ENCODE peak calls at places on chromosomes 6 and 20, in five cellular contexts. S, A, B, Z and Q are unnamed samples.

GRCh38 chr6:34478796-34479195 is 12.9 kb downstream of the PACSIN1 start:
- DNase-seq in B (no peak), Z (no peak), A (no peak), S (no peak), Q (no peak)

GRCh38 chr6:21826031-21826430 is 232.5 kb downstream of the SOX4 start:
- DNase-seq in Z (no peak), A (no peak), B (peak), S (no peak), Q (no peak)

GRCh38 chr20:7703436-7703835 is 236.8 kb downstream of the HAO1 start:
- DNase-seq in Z (no peak), S (no peak), B (no peak), A (no peak), Q (no peak)

GRCh38 chr6:11732036-11732545 is 46.5 kb downstream of the ADTRP start:
- DNase-seq in A (no peak), B (no peak), S (no peak), Z (peak), Q (no peak)

GRCh38 chr6:26352315-26352714 is 12.7 kb upstream of the BTN3A2 start:
- DNase-seq in B (no peak), S (no peak), A (no peak), Z (no peak), Q (no peak)

GRCh38 chr20:36808317-36809257 is 35.0 kb upstream of the DSN1 start:
- DNase-seq in A (peak), B (peak), S (peak), Z (no peak), Q (peak)

GRCh38 chr6:69580696-69581095 is 216.1 kb downstream of the LMBRD1 start:
- DNase-seq in Z (no peak), S (no peak), A (no peak), B (no peak), Q (no peak)

GRCh38 chr6:56891754-56892153 is 63.2 kb upstream of the BEND6 start:
- DNase-seq in A (peak), Z (no peak), S (no peak), B (no peak), Q (no peak)

GRCh38 chr20:48682529-48683385 is 145.0 kb downstream of the PREX1 start:
- DNase-seq in Z (no peak), S (peak), A (peak), B (peak), Q (no peak)

GRCh38 chr20:48681201-48681881 is 146.5 kb downstream of the PREX1 start:
- DNase-seq in A (no peak), Z (no peak), S (no peak), B (no peak), Q (no peak)

GRCh38 chr20:48683467-48684175 is 144.2 kb downstream of the PREX1 start:
- DNase-seq in B (no peak), A (no peak), S (no peak), Z (no peak), Q (no peak)

GRCh38 chr20:48680650-48681049 is 147.1 kb downstream of the PREX1 start:
- DNase-seq in Z (no peak), B (no peak), A (no peak), S (no peak), Q (no peak)

DNA sequence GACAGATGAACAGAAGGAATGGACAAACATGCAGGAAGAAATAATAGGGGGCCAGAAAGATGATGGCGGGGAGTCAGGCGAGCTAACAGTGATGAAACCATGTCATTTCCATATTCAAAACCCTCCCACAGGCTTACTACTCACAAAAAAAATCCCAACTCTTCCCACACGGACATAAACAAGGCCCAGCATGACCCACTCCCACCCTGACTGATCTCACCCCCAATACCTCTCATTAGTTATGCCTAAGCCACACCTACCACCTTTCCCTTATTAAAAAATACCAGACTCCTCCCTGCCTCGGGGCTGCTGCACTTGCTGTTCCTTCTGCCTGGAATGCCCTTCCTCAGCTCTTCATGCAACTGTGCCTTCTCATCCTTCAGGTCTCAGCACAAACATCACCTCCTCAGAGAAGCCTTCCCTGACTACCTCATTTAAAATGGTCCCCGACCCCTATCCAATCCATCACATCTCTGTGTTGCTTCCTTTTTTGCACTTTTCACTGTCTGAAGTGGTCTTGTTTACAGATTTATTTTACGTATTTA is 145.8 kb downstream of the PREX1 start:
- DNase-seq in A (no peak), S (no peak), B (no peak), Z (no peak), Q (no peak)
- TF ChIP-seq EZH2 in A (no peak), S (no peak), B (no peak), Z (no peak), Q (no peak)

GRCh38 chr6:91575032-91575431 is 988.2 kb upstream of the MAP3K7 start:
- DNase-seq in S (no peak), Z (peak), A (no peak), B (no peak), Q (no peak)
- TF ChIP-seq SP1 in S (no peak), Z (no peak), A (no peak), B (no peak), Q (no peak)

DNA sequence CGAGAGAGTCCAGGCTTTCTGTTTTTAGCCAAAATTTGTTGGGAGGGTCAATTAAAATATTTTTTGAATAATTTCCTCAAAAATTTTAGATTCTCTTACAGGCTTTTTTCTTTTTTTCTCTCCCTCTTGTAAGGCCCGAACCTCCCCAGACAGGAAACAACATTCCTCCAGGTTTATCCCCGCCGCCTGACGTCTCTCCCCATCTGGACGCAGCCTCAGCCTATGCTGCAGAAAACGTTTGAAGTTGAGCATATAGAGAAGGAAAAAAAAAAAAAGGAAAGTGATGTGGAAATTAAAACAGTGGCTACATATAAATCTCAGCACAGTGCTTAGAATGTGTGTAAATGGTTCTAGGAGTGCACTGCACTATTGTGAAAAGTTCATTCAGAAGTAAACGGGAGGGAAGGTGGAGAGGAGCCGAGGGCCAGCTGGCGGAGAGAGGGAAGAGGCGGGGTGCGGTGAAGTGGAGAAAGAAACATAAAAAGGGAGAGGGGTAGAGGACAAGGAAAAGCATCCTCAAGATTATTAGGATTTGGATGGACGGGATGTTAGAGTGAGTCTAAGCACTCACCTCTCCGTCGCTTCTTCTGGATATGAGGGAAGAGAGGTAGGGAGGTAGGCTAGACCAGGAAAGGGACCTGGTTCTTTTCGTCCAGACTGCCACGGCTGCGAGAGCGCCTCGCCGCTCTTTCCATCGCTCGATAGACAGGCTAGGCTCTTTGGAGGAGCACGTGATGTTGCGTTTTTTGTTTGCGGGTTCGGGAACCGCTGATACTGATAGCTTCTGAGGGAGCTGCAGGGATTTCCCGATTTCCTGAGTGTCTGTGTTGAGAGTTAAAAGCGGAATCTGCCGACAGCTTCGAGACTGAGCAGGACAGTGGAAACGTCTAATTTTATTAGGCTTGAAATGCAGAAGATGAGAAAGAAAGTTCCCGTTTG is 98.7 kb downstream of the TRIM27 start:
- DNase-seq in A (peak), S (no peak), B (no peak), Z (no peak), Q (no peak)
- TF ChIP-seq EZH2 in A (no peak), S (peak), B (peak), Z (no peak), Q (no peak)

DNA sequence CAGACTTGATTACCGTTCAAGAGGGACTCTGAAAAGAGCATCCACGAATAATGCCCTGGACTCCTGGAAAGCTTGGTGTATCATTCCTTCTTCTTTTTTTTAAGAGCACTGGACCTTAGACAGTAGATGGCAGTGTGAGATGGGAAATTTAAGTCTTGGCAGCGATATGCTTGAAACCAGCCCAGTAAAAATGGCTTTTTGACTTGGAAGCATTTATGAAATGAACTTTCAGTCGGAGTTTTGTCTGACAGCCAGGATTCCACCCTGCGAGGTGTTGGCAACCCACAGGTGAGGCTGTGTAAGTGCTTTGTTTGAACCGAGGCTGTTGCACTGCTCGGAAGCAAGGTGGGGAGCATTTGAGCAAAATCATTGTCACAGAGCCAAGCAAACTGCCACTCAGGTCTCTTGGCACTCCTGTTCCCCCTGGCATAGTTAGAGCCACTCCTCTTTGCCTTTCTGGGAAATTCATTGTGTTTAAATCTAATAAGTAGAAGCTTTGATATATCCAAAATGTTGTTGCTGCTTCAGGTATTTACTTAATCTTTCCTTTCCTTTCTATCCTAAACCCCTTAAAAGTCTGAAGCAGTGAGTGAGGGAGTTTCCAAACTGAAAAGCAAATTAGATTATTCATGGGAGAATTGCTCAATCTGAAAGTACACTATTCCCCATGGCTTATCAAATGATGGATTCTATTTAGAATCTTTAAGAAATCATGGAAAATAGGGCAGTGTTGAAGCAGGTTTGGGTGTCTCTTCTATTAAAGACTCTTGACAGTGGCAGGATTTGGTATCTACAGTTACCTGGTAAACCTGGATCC is 272.8 kb upstream of the SLC35B3 start:
- DNase-seq in A (no peak), S (peak), B (peak), Z (no peak), Q (peak)
- TF ChIP-seq SP1 in A (no peak), S (no peak), B (no peak), Z (no peak), Q (no peak)

GRCh38 chr20:56625837-56626236 is 3.3 kb upstream of the TFAP2C start:
- DNase-seq in A (no peak), B (no peak), Z (no peak), S (no peak), Q (no peak)

GRCh38 chr20:56628873-56629463 is at the start of gene TFAP2C:
- DNase-seq in B (no peak), Z (no peak), A (peak), S (peak), Q (peak)

GRCh38 chr20:56626367-56627121 is 2.6 kb upstream of the TFAP2C start:
- DNase-seq in S (peak), A (peak), B (no peak), Z (no peak), Q (peak)

GRCh38 chr20:56628015-56628872 is 862 bp upstream of the TFAP2C start:
- DNase-seq in A (no peak), B (no peak), Z (no peak), S (peak), Q (no peak)

GRCh38 chr20:56627122-56628014 is 1.7 kb upstream of the TFAP2C start:
- DNase-seq in B (no peak), A (no peak), S (peak), Z (no peak), Q (no peak)
- TF ChIP-seq EZH2 in B (no peak), A (no peak), S (peak), Z (no peak), Q (no peak)

GRCh38 chr6:111844376-111844775 is 28.9 kb downstream of the FYN start:
- DNase-seq in S (no peak), B (no peak), Z (no peak), A (no peak), Q (no peak)
- TF ChIP-seq SP1 in S (no peak), B (no peak), Z (no peak), A (no peak), Q (no peak)